ENCODE peak calls at places on chromosomes 2 and 18, in nine cellular contexts. H is prostate gland, Y is breast epithelium, F is K562, T is tibial nerve, M is sigmoid colon, Q is esophagus squamous epithelium, J is IMR-90, K is body of pancreas. G is an unnamed sample. For H3K4me1, the result is how much of the 10 kb centered on the place peaks cover.

GRCh38 chr2:66428986-66429612 is 5.8 kb upstream of the MEIS1 start:
- DNase-seq in H (peak), Y (no peak), F (peak), M (no peak), Q (no peak), T (peak), K (no peak), J (peak), G (no peak)

GRCh38 chr2:144801766-144802165 is 281.8 kb upstream of the ZEB2 start:
- DNase-seq in Y (no peak), Q (no peak), J (peak), F (no peak), M (no peak), T (no peak), H (no peak), K (no peak), G (no peak)

GRCh38 chr2:16169381-16169960 is 229.1 kb downstream of the MYCN start:
- DNase-seq in Y (no peak), T (no peak), F (no peak), M (no peak), Q (no peak), K (no peak), J (no peak), H (no peak), G (no peak)

GRCh38 chr2:202765435-202765834 is 106.1 kb downstream of the ICA1L start:
- DNase-seq in T (no peak), F (no peak), M (no peak), J (no peak), H (no peak), Q (no peak), Y (no peak), K (no peak), G (no peak)

GRCh38 chr2:65537651-65538385 is 105.4 kb upstream of the SPRED2 start:
- DNase-seq in H (no peak), J (peak), Q (no peak), F (no peak), Y (no peak), T (no peak), K (no peak), M (no peak), G (no peak)

GRCh38 chr18:57970356-57971095 is 73.5 kb upstream of the NEDD4L start:
- DNase-seq in Y (no peak), T (no peak), J (no peak), M (no peak), Q (no peak), F (peak), H (no peak), K (no peak), G (no peak)

GRCh38 chr2:237073552-237073951 is 12.1 kb upstream of the COPS8 start:
- DNase-seq in T (no peak), J (peak), Q (no peak), H (no peak), K (no peak), F (no peak), M (no peak), Y (no peak), G (no peak)

GRCh38 chr2:37570773-37571570 is 100.5 kb downstream of the CDC42EP3 start:
- DNase-seq in T (no peak), F (no peak), M (no peak), H (no peak), J (peak), K (no peak), Q (no peak), Y (no peak), G (no peak)

GRCh38 chr2:150204449-150204848 is 283.0 kb downstream of the RND3 start:
- DNase-seq in K (no peak), Y (no peak), J (peak), T (no peak), Q (no peak), M (no peak), F (no peak), H (no peak), G (no peak)

GRCh38 chr2:9846554-9846953 is 3.3 kb downstream of the TAF1B start:
- DNase-seq in T (no peak), Y (no peak), M (no peak), K (no peak), H (no peak), Q (no peak), F (no peak), J (peak), G (no peak)

GRCh38 chr2:26552641-26553040 is 74.7 kb upstream of the OTOF start:
- DNase-seq in K (no peak), M (peak), Y (no peak), Q (no peak), H (no peak), F (no peak), T (no peak), J (no peak), G (no peak)

GRCh38 chr2:190121971-190122370 is 59.4 kb upstream of the MSTN start:
- DNase-seq in Q (no peak), T (no peak), H (no peak), K (no peak), F (peak), M (no peak), Y (no peak), J (peak), G (no peak)

GRCh38 chr2:31240406-31241365 is 6.7 kb downstream of the EHD3 start:
- DNase-seq in Y (no peak), K (no peak), Q (no peak), H (no peak), J (no peak), T (no peak), F (no peak), M (no peak), G (no peak)

GRCh38 chr2:33267043-33267442 is 209.4 kb upstream of the RASGRP3 start:
- DNase-seq in Q (no peak), H (no peak), T (no peak), J (no peak), K (no peak), F (no peak), M (no peak), Y (no peak), G (no peak)

GRCh38 chr2:119706196-119706595 is 27.2 kb downstream of the TMEM177 start:
- DNase-seq in F (no peak), T (no peak), Y (no peak), K (no peak), Q (no peak), H (no peak), J (no peak), M (no peak), G (no peak)

GRCh38 chr2:194166818-194167217 is 1490.2 kb upstream of the SLC39A10 start:
- DNase-seq in K (peak), J (no peak), H (no peak), Y (no peak), M (no peak), T (no peak), F (no peak), Q (no peak), G (peak)

GRCh38 chr2:165795011-165795410 is 964 bp upstream of the GALNT3 start:
- DNase-seq in Y (no peak), M (no peak), F (no peak), T (no peak), H (no peak), J (peak), K (peak), Q (no peak), G (no peak)

GRCh38 chr2:147026664-147027278 is 818.1 kb upstream of the ACVR2A start:
- DNase-seq in F (no peak), H (no peak), T (no peak), J (peak), M (no peak), K (no peak), Q (no peak), Y (no peak), G (no peak)

GRCh38 chr2:46257476-46257875 is 39.7 kb upstream of the EPAS1 start:
- DNase-seq in J (peak), F (no peak), M (no peak), T (no peak), K (no peak), Q (no peak), Y (no peak), H (no peak), G (no peak)

GRCh38 chr2:158953926-158954763 is 14.3 kb upstream of the TANC1 start:
- DNase-seq in K (peak), H (peak), M (peak), T (peak), Q (no peak), F (no peak), Y (peak), J (peak), G (peak)

GRCh38 chr2:239047861-239048260 is 200.0 kb downstream of the TWIST2 start:
- DNase-seq in T (no peak), K (no peak), J (no peak), Y (no peak), F (no peak), H (no peak), Q (no peak), M (peak), G (no peak)

GRCh38 chr2:188303363-188304031 is 11.8 kb downstream of the GULP1 start:
- DNase-seq in M (no peak), Q (no peak), H (no peak), J (peak), K (no peak), T (no peak), Y (no peak), F (no peak), G (no peak)

GRCh38 chr2:11567631-11568031 is 33.8 kb downstream of the GREB1 start:
- DNase-seq in H (no peak), T (no peak), K (no peak), J (no peak), M (peak), Q (no peak), F (no peak), Y (no peak), G (no peak)

GRCh38 chr2:60549250-60550150 is 4.0 kb downstream of the BCL11A start:
- DNase-seq in H (peak), T (no peak), J (no peak), K (no peak), Q (no peak), Y (no peak), F (no peak), M (peak), G (peak)

GRCh38 chr18:73366713-73367112 is 498.9 kb upstream of the NETO1 start:
- DNase-seq in F (no peak), K (no peak), T (no peak), M (no peak), Q (no peak), Y (no peak), J (peak), H (no peak), G (no peak)

GRCh38 chr18:9433616-9434239 is 41.6 kb upstream of the RALBP1 start:
- DNase-seq in K (no peak), Y (no peak), F (no peak), T (no peak), M (no peak), Q (no peak), J (peak), H (no peak), G (no peak)

GRCh38 chr18:78754311-78755043 is 225.1 kb upstream of the SALL3 start:
- DNase-seq in T (no peak), M (peak), K (no peak), Y (peak), Q (no peak), H (no peak), J (no peak), F (no peak), G (no peak)

GRCh38 chr2:84257871-84258270 is 201.2 kb downstream of the SUCLG1 start:
- DNase-seq in Y (no peak), K (no peak), T (no peak), H (no peak), M (no peak), J (no peak), Q (no peak), F (no peak), G (no peak)

GRCh38 chr2:231932985-231933915 is 7.1 kb upstream of the NPPC start:
- DNase-seq in K (no peak), H (no peak), T (no peak), F (no peak), Y (peak), J (no peak), Q (no peak), M (no peak), G (no peak)

GRCh38 chr18:39190508-39190907 is 1624.9 kb upstream of the CELF4 start:
- DNase-seq in Y (no peak), J (no peak), F (no peak), H (no peak), K (no peak), Q (no peak), M (no peak), T (no peak), G (no peak)

GRCh38 chr2:43219383-43220228 is 6.8 kb downstream of the ZFP36L2 start:
- DNase-seq in H (peak), M (peak), T (peak), Y (peak), J (peak), Q (peak), F (peak), K (peak), G (peak)

GRCh38 chr2:8329660-8330622 is 351.9 kb upstream of the ID2 start:
- DNase-seq in J (no peak), Y (no peak), H (no peak), T (no peak), F (no peak), M (no peak), Q (no peak), K (no peak), G (no peak)

GRCh38 chr2:70123051-70123828 is 36.0 kb downstream of the PCBP1 start:
- DNase-seq in K (peak), Y (no peak), M (peak), J (peak), F (peak), H (peak), Q (no peak), T (peak), G (peak)

GRCh38 chr2:237321746-237322145 is 92.2 kb downstream of the COL6A3 start:
- DNase-seq in H (no peak), F (no peak), K (no peak), T (no peak), Q (no peak), M (peak), J (no peak), Y (no peak), G (no peak)

GRCh38 chr2:11955314-11955713 is 208.9 kb downstream of the LPIN1 start:
- DNase-seq in T (no peak), Y (no peak), K (no peak), M (no peak), H (no peak), J (peak), Q (no peak), F (no peak), G (no peak)

GRCh38 chr2:228767196-228767595 is 503.9 kb downstream of the PID1 start:
- DNase-seq in T (no peak), H (no peak), J (peak), M (no peak), Y (no peak), F (no peak), Q (no peak), K (no peak), G (no peak)

GRCh38 chr2:69617744-69618143 is 25.8 kb downstream of the AAK1 start:
- DNase-seq in F (peak), J (no peak), M (no peak), H (no peak), Q (no peak), K (no peak), T (no peak), Y (no peak), G (no peak)

GRCh38 chr18:33605250-33605649 is 27.2 kb downstream of the ASXL3 start:
- DNase-seq in F (no peak), Y (no peak), J (no peak), K (no peak), H (no peak), M (no peak), T (no peak), Q (no peak), G (no peak)

GRCh38 chr2:65382323-65382722 is 50.1 kb downstream of the SPRED2 start:
- DNase-seq in K (no peak), F (no peak), Y (no peak), J (no peak), M (no peak), H (no peak), T (no peak), Q (no peak), G (no peak)

GRCh38 chr18:70072678-70073077 is 125.0 kb upstream of the CD226 start:
- DNase-seq in Y (no peak), H (no peak), T (no peak), K (no peak), J (peak), M (no peak), F (no peak), Q (no peak), G (no peak)

GRCh38 chr2:127351603-127352002 is 36.2 kb downstream of the MAP3K2 start:
- DNase-seq in T (no peak), Q (no peak), F (no peak), M (no peak), H (no peak), Y (no peak), K (no peak), J (no peak), G (no peak)

GRCh38 chr2:127356531-127356930 is 31.2 kb downstream of the MAP3K2 start:
- DNase-seq in K (no peak), F (no peak), M (no peak), J (no peak), H (no peak), Y (no peak), T (no peak), Q (no peak), G (no peak)

GRCh38 chr2:127358971-127359370 is 28.8 kb downstream of the MAP3K2 start:
- DNase-seq in K (no peak), Y (no peak), F (no peak), J (no peak), M (no peak), Q (no peak), T (no peak), H (no peak), G (no peak)

GRCh38 chr2:127358044-127358443 is 29.7 kb downstream of the MAP3K2 start:
- DNase-seq in J (peak), T (no peak), K (no peak), Q (no peak), F (no peak), Y (no peak), H (no peak), M (no peak), G (no peak)

DNA sequence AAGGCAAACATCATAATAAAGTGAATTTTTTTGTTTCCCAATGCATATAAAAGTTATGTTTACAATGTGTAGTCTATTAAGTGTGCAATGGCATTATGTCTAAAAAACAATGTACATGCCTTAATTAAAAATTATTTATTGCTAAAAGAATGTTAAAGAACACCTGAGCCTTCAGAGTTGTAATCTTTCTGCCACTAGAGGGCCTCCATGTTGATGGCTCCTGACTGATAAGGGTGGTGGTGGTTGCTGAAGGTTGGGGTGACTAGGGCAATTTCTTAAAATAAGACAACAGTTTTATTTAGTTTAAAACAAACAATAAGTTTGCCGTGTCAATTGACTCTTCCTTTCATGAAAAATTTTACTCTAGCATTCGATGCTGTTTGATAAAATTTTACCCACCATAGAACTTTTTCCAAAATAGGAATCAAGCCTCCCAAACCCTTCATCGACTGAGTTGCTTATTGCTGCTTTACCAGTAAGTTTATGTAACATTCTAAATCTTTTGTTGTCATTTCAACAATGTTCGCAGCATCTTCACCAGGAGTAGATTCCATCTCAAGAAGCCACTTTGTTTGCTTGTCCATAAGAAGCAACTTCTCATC is 32.3 kb downstream of the MAP3K2 start:
- DNase-seq in T (no peak), H (no peak), K (no peak), M (no peak), F (peak), Q (no peak), Y (no peak), J (no peak), G (no peak)
- H3K27ac ChIP-seq in T (no peak), H (no peak), K (no peak), M (no peak), F (no peak), Q (no peak), Y (no peak), J (no peak), G (no peak)

DNA sequence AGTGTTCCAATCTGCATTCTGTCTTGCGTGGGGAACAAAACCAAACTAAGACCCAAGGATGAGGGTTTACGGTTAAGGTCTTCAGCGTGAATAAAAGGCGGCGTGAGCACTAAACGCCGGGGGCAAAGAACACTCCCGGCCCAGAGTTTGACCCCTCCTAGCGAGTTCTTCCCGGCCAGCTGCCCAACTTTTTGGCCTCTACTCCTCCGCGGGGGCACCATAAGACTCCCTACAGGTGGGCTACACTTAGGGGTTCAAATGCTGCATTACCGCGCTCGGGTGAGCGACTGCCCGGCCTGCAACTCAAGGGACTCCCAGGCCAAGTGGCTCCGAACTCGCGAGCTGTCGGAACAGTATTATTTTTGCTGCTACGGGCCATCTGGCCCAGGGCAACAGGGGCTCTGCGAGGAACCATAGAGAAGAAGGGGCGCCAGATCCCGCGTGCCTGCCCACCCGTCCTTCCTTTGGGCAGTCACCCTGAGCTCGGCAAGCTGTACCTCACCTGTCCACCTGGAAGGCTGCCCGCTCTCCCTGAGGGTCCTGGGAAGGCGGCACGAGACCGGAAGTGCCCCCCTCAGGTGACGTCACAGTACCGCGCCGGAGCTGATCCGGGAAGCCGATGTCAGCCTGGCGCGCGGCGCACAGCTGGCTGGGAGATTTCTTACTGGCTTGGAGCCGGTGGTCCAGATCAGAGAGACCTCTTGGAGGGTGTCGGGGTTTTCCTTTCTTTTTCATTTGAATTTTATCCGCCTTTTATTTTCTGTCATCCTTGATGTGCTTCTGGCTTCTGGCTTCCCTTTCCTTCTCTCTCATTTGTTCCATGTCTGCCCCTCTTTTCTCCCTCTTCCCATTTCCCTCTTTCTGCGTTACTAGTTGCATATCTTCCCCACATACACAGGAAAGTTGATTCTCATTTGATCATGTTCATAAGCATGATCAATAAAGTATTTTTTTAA is at the start of gene LDAH:
- DNase-seq in T (peak), K (peak), Q (peak), Y (peak), H (peak), J (peak), M (peak), F (peak), G (peak)
- TF ChIP-seq POLR2A in T (peak), K (peak), Q (no peak), Y (no peak), H (peak), J (peak), M (no peak), F (peak), G (peak)

DNA sequence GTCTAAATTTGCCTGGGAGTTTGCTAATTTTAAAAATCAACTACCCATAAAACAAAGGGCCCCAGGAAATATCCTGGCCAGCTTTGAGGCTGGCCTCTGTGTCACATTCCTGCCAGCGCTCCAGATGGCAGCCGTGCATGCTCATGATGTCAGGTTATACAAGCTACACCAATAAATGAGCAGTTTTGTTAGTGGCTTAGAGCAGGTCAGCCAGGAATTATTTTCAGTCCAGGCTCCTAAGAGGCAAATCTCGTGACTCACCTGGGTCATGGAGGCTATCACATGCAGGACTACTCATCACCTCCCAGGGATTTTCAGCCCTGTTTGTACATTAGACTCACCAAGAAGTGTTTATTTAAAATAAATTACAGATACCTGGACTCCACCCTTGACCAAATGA is 31.7 kb downstream of the ABHD3 start:
- DNase-seq in T (no peak), M (no peak), Q (no peak), J (peak), Y (peak), F (no peak), K (peak), H (peak), G (no peak)
- H3K4me1 ChIP-seq in T (under half), M (under half), Q (under half), J (under half), Y (under half), F (under half), K (under half), H (under half), G (under half)

GRCh38 chr2:230893338-230893737 is 28.6 kb downstream of the ITM2C start:
- DNase-seq in T (no peak), F (no peak), M (peak), J (no peak), K (no peak), H (no peak), Q (no peak), Y (no peak), G (no peak)
- H3K27ac ChIP-seq in T (no peak), F (no peak), M (no peak), J (no peak), K (no peak), H (no peak), Q (no peak), Y (no peak), G (no peak)

GRCh38 chr2:235757212-235757611 is 263.4 kb downstream of the AGAP1 start:
- DNase-seq in K (peak), H (no peak), M (no peak), J (no peak), F (no peak), Q (no peak), T (no peak), Y (no peak), G (no peak)
- TF ChIP-seq POLR2A in K (no peak), H (no peak), M (no peak), J (no peak), F (no peak), Q (no peak), T (no peak), Y (no peak), G (no peak)

G was measured in testis.